ENCODE peak calls at places on chromosomes 11 and 22, in six cellular contexts. L, V, Q, X, C and H are unnamed samples.

GRCh38 chr22:34416321-34416900 is 496.1 kb upstream of the LARGE1 start:
- DNase-seq in L (no peak), V (no peak), Q (no peak), X (no peak), C (no peak), H (no peak)

GRCh38 chr11:2175659-2176058 is 4.0 kb upstream of the TH start:
- DNase-seq in L (no peak), V (no peak), Q (no peak), X (peak), C (peak), H (no peak)

GRCh38 chr11:103904324-103904667 is 132.1 kb upstream of the DDI1 start:
- DNase-seq in L (no peak), V (no peak), Q (no peak), X (no peak), C (no peak), H (no peak)

GRCh38 chr22:45896961-45897538 is 79.9 kb downstream of the WNT7B start:
- DNase-seq in L (no peak), V (no peak), Q (peak), X (no peak), C (no peak), H (no peak)

GRCh38 chr22:21837184-21837979 is 30.1 kb downstream of the MAPK1 start:
- DNase-seq in L (no peak), V (peak), Q (no peak), X (peak), C (peak), H (no peak)

GRCh38 chr11:372809-373715 is 3.8 kb downstream of the B4GALNT4 start:
- DNase-seq in L (no peak), V (no peak), Q (no peak), X (no peak), C (no peak), H (no peak)

GRCh38 chr11:70727899-70728620 is 329.7 kb downstream of the CTTN start:
- DNase-seq in L (no peak), V (no peak), Q (peak), X (no peak), C (no peak), H (no peak)

GRCh38 chr11:13053255-13053917 is 44.3 kb downstream of the RASSF10 start:
- DNase-seq in L (no peak), V (no peak), Q (no peak), X (peak), C (no peak), H (no peak)

GRCh38 chr11:70063121-70063520 is 15.0 kb upstream of the ANO1 start:
- DNase-seq in L (no peak), V (no peak), Q (no peak), X (no peak), C (no peak), H (peak)

GRCh38 chr11:2109541-2110019 is 29.6 kb downstream of the IGF2 start:
- DNase-seq in L (no peak), V (peak), Q (no peak), X (no peak), C (no peak), H (peak)

GRCh38 chr11:64998141-64998540 is 1.4 kb upstream of the BATF2 start:
- DNase-seq in L (no peak), V (no peak), Q (no peak), X (no peak), C (no peak), H (peak)

GRCh38 chr22:27919943-27920755 is 1.1 kb upstream of the PITPNB start:
- DNase-seq in L (no peak), V (no peak), Q (no peak), X (peak), C (no peak), H (peak)

GRCh38 chr11:12126352-12127019 is 16.1 kb downstream of the MICAL2 start:
- DNase-seq in L (no peak), V (peak), Q (no peak), X (peak), C (peak), H (peak)

GRCh38 chr22:29695129-29695926 is 24.5 kb upstream of the CABP7 start:
- DNase-seq in L (no peak), V (no peak), Q (no peak), X (no peak), C (no peak), H (no peak)

GRCh38 chr11:127789887-127790286 is 789.3 kb upstream of the KIRREL3 start:
- DNase-seq in L (no peak), V (peak), Q (no peak), X (peak), C (no peak), H (no peak)

GRCh38 chr11:124724854-124725718 is 14.7 kb upstream of the NRGN start:
- DNase-seq in L (peak), V (no peak), Q (no peak), X (no peak), C (no peak), H (no peak)

GRCh38 chr11:30008946-30009525 is 7.8 kb downstream of the KCNA4 start:
- DNase-seq in L (no peak), V (no peak), Q (no peak), X (no peak), C (no peak), H (peak)

GRCh38 chr22:21826204-21826603 is 41.2 kb downstream of the MAPK1 start:
- DNase-seq in L (no peak), V (no peak), Q (no peak), X (no peak), C (no peak), H (no peak)

GRCh38 chr11:46489668-46490560 is 98.3 kb upstream of the CHRM4 start:
- DNase-seq in L (no peak), V (no peak), Q (no peak), X (peak), C (peak), H (peak)

GRCh38 chr11:55811067-55811466 is at the start of gene OR5L1:
- DNase-seq in L (no peak), V (no peak), Q (no peak), X (no peak), C (no peak), H (no peak)